ENCODE peak calls at places on chromosome 18, in four cellular contexts. A is GM04504; G is stimulated activated CD8-positive, alpha-beta memory T cell treated with anti-CD3 and anti-CD28 coated beads, Interleukin-4, amount 100 ng/mL, for 48 hours; O is Panc1. T is an unnamed sample.
A peak's percentile ranks its signal among the peaks of the same experiment; 100 is the strongest.

GRCh38 chr18:37521500-37522465 is 43.8 kb downstream of the CELF4 start:
- DNase-seq in A (no peak), G (no peak), O (no peak), T (no peak)

GRCh38 chr18:79866889-79867574 is 69.3 kb downstream of the KCNG2 start:
- DNase-seq in A (no peak), G (no peak), O (no peak), T (no peak)

GRCh38 chr18:77133051-77133919 is 702 bp upstream of the MBP start:
- DNase-seq in A (no peak), G (peak; percentile 30), O (no peak), T (no peak)

GRCh38 chr18:21439453-21439852 is 161.1 kb downstream of the ESCO1 start:
- DNase-seq in A (peak; percentile 95), G (no peak), O (peak; percentile 56), T (no peak)

GRCh38 chr18:45423664-45424063 is 191.6 kb upstream of the SLC14A2 start:
- DNase-seq in A (peak; percentile 32), G (no peak), O (no peak), T (no peak)

GRCh38 chr18:26271917-26272549 is 45.8 kb downstream of the TAF4B start:
- DNase-seq in A (no peak), G (no peak), O (no peak), T (no peak)

GRCh38 chr18:42706618-42707017 is 408.9 kb downstream of the RIT2 start:
- DNase-seq in A (no peak), G (no peak), O (no peak), T (no peak)

GRCh38 chr18:8366656-8367055 is 242.6 kb upstream of the RAB12 start:
- DNase-seq in A (no peak), G (no peak), O (no peak), T (no peak)

GRCh38 chr18:3246636-3247242 is 862 bp upstream of the MYL12A start:
- DNase-seq in A (no peak), G (peak; percentile 55), O (no peak), T (peak; percentile 96)

GRCh38 chr18:22639026-22639463 is 221.3 kb upstream of the CTAGE1 start:
- DNase-seq in A (peak; percentile 43), G (no peak), O (no peak), T (no peak)

GRCh38 chr18:65124633-65125032 is 626.2 kb upstream of the CDH7 start:
- DNase-seq in A (no peak), G (no peak), O (no peak), T (no peak)

GRCh38 chr18:27136208-27136535 is 48.9 kb downstream of the CHST9 start:
- DNase-seq in A (no peak), G (no peak), O (no peak), T (no peak)

GRCh38 chr18:44231936-44232335 is 448.8 kb upstream of the SETBP1 start:
- DNase-seq in A (no peak), G (no peak), O (no peak), T (no peak)

GRCh38 chr18:61852496-61852895 is 40.3 kb downstream of the RNF152 start:
- DNase-seq in A (no peak), G (no peak), O (no peak), T (no peak)

GRCh38 chr18:12659904-12660605 is 2.1 kb upstream of the SPIRE1 start:
- DNase-seq in A (peak; percentile 53), G (peak; percentile 62), O (no peak), T (peak; percentile 87)

GRCh38 chr18:62437520-62438329 is 85.1 kb upstream of the ZCCHC2 start:
- DNase-seq in A (no peak), G (no peak), O (no peak), T (no peak)

GRCh38 chr18:49691177-49691608 is 122.1 kb downstream of the ACAA2 start:
- DNase-seq in A (peak; percentile 41), G (no peak), O (peak; percentile 67), T (peak; percentile 42)

GRCh38 chr18:5627756-5628511 is 84.1 kb upstream of the EPB41L3 start:
- DNase-seq in A (no peak), G (no peak), O (no peak), T (no peak)

GRCh38 chr18:13430663-13431062 is 212.1 kb downstream of the LDLRAD4 start:
- DNase-seq in A (no peak), G (no peak), O (no peak), T (no peak)

GRCh38 chr18:69838003-69838402 is 109.7 kb downstream of the CD226 start:
- DNase-seq in A (no peak), G (no peak), O (no peak), T (no peak)

GRCh38 chr18:52341617-52342381 is 1.8 kb downstream of the DCC start:
- DNase-seq in A (no peak), G (no peak), O (no peak), T (no peak)

GRCh38 chr18:57807336-57808117 is 4.4 kb upstream of the ATP8B1 start:
- DNase-seq in A (peak; percentile 51), G (no peak), O (no peak), T (no peak)

GRCh38 chr18:71239111-71239624 is 950.3 kb downstream of the SOCS6 start:
- DNase-seq in A (no peak), G (no peak), O (no peak), T (no peak)

GRCh38 chr18:9513971-9514512 is 38.7 kb downstream of the RALBP1 start:
- DNase-seq in A (no peak), G (no peak), O (no peak), T (no peak)

GRCh38 chr18:22822024-22822423 is 111.1 kb upstream of the RBBP8 start:
- DNase-seq in A (no peak), G (no peak), O (no peak), T (no peak)

GRCh38 chr18:63869851-63870250 is 17.7 kb upstream of the SERPINB2 start:
- DNase-seq in A (no peak), G (no peak), O (no peak), T (no peak)

GRCh38 chr18:77567202-77567601 is 317.6 kb downstream of the GALR1 start:
- DNase-seq in A (no peak), G (no peak), O (no peak), T (no peak)

GRCh38 chr18:35121531-35121930 is 80.3 kb downstream of the MAPRE2 start:
- DNase-seq in A (no peak), G (no peak), O (no peak), T (no peak)

GRCh38 chr18:313931-314330 is 46.1 kb upstream of the THOC1 start:
- DNase-seq in A (no peak), G (no peak), O (no peak), T (no peak)

GRCh38 chr18:6441201-6441600 is 26.5 kb upstream of the L3MBTL4 start:
- DNase-seq in A (no peak), G (no peak), O (no peak), T (no peak)

GRCh38 chr18:47830772-47831171 is 99.7 kb downstream of the SMAD2 start:
- DNase-seq in A (no peak), G (no peak), O (no peak), T (no peak)

GRCh38 chr18:59783138-59783537 is 85.9 kb upstream of the CCBE1 start:
- DNase-seq in A (peak; percentile 65), G (peak; percentile 29), O (peak; percentile 47), T (peak; percentile 10)

GRCh38 chr18:46439037-46439436 is 218.0 kb downstream of the LOXHD1 start:
- DNase-seq in A (no peak), G (no peak), O (no peak), T (no peak)

GRCh38 chr18:68532328-68532885 is 182.5 kb downstream of the TMX3 start:
- DNase-seq in A (no peak), G (no peak), O (no peak), T (no peak)

GRCh38 chr18:3448845-3449701 is 899 bp upstream of the TGIF1 start:
- DNase-seq in A (peak; percentile 95), G (peak; percentile 84), O (no peak), T (no peak)

T was measured in glomerular endothelial cell.